ENCODE peak calls at places on chromosomes 2 and 18, in seven cellular contexts. M, X, L, B, Q, V and J are unnamed samples.

GRCh38 chr18:22731398-22731797 is 201.7 kb upstream of the RBBP8 start:
- ATAC-seq in Q (no peak), B (no peak), L (no peak), X (no peak), M (no peak), V (no peak), J (no peak)

GRCh38 chr18:36583155-36583745 is 245.6 kb downstream of the TPGS2 start:
- ATAC-seq in Q (no peak), B (no peak), V (no peak), X (no peak), M (no peak), L (no peak), J (no peak)

GRCh38 chr18:26642461-26643348 is 94.4 kb upstream of the KCTD1 start:
- ATAC-seq in M (no peak), B (no peak), L (no peak), Q (no peak), X (no peak), V (no peak), J (no peak)

GRCh38 chr2:208127090-208127489 is 2.5 kb downstream of the CRYGC start:
- ATAC-seq in L (no peak), Q (no peak), M (no peak), B (no peak), X (no peak), V (no peak), J (no peak)

GRCh38 chr18:72160504-72161445 is 383.4 kb downstream of the CBLN2 start:
- ATAC-seq in L (no peak), Q (no peak), V (no peak), M (no peak), B (no peak), X (no peak), J (no peak)

GRCh38 chr18:54206447-54206846 is 18.0 kb downstream of the MBD2 start:
- ATAC-seq in L (no peak), X (no peak), M (no peak), Q (no peak), V (no peak), B (no peak), J (no peak)

GRCh38 chr2:3142210-3142609 is 235.4 kb downstream of the EIPR1 start:
- ATAC-seq in B (no peak), Q (no peak), M (no peak), V (no peak), L (no peak), X (no peak), J (no peak)

GRCh38 chr18:2281523-2282199 is 289.6 kb downstream of the METTL4 start:
- ATAC-seq in L (no peak), V (no peak), Q (no peak), B (no peak), X (no peak), M (no peak), J (no peak)

GRCh38 chr2:122883849-122884248 is 1128.4 kb downstream of the TSN start:
- ATAC-seq in M (no peak), X (no peak), L (no peak), V (no peak), B (no peak), Q (no peak), J (no peak)

GRCh38 chr2:120346667-120347358 is 877 bp downstream of the INHBB start:
- ATAC-seq in Q (no peak), L (no peak), M (peak), X (no peak), B (no peak), V (no peak), J (no peak)

GRCh38 chr2:161995553-161996016 is 78.4 kb downstream of the DPP4 start:
- ATAC-seq in V (no peak), B (no peak), Q (no peak), L (no peak), X (peak), M (no peak), J (no peak)

GRCh38 chr18:58140366-58141325 is 96.6 kb downstream of the NEDD4L start:
- ATAC-seq in L (no peak), Q (no peak), B (peak), V (peak), M (no peak), X (peak), J (no peak)

GRCh38 chr18:22346968-22347611 is 70.6 kb downstream of the CTAGE1 start:
- ATAC-seq in Q (peak), B (peak), X (peak), L (no peak), V (peak), M (peak), J (peak)

GRCh38 chr2:43207553-43208300 is 18.7 kb downstream of the ZFP36L2 start:
- ATAC-seq in Q (peak), B (no peak), M (no peak), L (peak), X (peak), V (no peak), J (no peak)

GRCh38 chr2:39925312-39925711 is 146.3 kb upstream of the THUMPD2 start:
- ATAC-seq in B (no peak), V (no peak), Q (no peak), L (no peak), M (no peak), X (no peak), J (no peak)

GRCh38 chr18:55014095-55014494 is 54.8 kb upstream of the CCDC68 start:
- ATAC-seq in X (no peak), Q (no peak), B (no peak), L (no peak), M (no peak), V (no peak), J (no peak)

GRCh38 chr2:76283355-76283754 is 572.6 kb upstream of the GCFC2 start:
- ATAC-seq in B (no peak), L (no peak), M (no peak), X (peak), Q (no peak), V (no peak), J (no peak)

GRCh38 chr2:23452853-23453420 is 68.0 kb downstream of the KLHL29 start:
- ATAC-seq in Q (no peak), L (no peak), X (no peak), M (no peak), B (no peak), V (no peak), J (peak)

GRCh38 chr2:63981702-63982103 is 37.5 kb downstream of the VPS54 start:
- ATAC-seq in L (no peak), V (no peak), Q (no peak), M (no peak), B (no peak), X (peak), J (no peak)

GRCh38 chr2:101327863-101328394 is 19.4 kb upstream of the RNF149 start:
- ATAC-seq in L (no peak), V (no peak), M (no peak), Q (peak), B (peak), X (no peak), J (no peak)

GRCh38 chr2:9165625-9166024 is 41.0 kb upstream of the ASAP2 start:
- ATAC-seq in Q (peak), V (peak), X (peak), B (no peak), M (peak), L (no peak), J (peak)

GRCh38 chr2:6791682-6792081 is 74.0 kb downstream of the CMPK2 start:
- ATAC-seq in V (no peak), Q (peak), X (peak), L (peak), B (no peak), M (no peak), J (no peak)

GRCh38 chr2:126698991-126699390 is 43.0 kb downstream of the GYPC start:
- ATAC-seq in V (no peak), X (no peak), L (no peak), Q (no peak), B (no peak), M (no peak), J (no peak)

GRCh38 chr2:18526429-18526828 is 34.0 kb downstream of the RDH14 start:
- ATAC-seq in X (no peak), V (peak), Q (no peak), L (no peak), M (no peak), B (no peak), J (no peak)

GRCh38 chr2:6325616-6326015 is 540.1 kb downstream of the CMPK2 start:
- ATAC-seq in X (no peak), V (no peak), L (no peak), Q (no peak), B (no peak), M (no peak), J (no peak)

GRCh38 chr2:104654813-104655212 is 199.1 kb upstream of the POU3F3 start:
- ATAC-seq in X (no peak), M (no peak), V (peak), B (peak), L (no peak), Q (no peak), J (peak)

GRCh38 chr2:24330161-24330560 is 30.2 kb downstream of the ITSN2 start:
- ATAC-seq in Q (no peak), M (no peak), X (no peak), V (no peak), L (no peak), B (no peak), J (no peak)

GRCh38 chr2:161415041-161415440 is 1.1 kb upstream of the TBR1 start:
- ATAC-seq in X (peak), B (no peak), V (no peak), Q (no peak), L (no peak), M (no peak), J (no peak)

GRCh38 chr18:464311-464659 is 36.2 kb downstream of the COLEC12 start:
- ATAC-seq in B (no peak), V (peak), M (no peak), X (no peak), Q (no peak), L (no peak), J (peak)

GRCh38 chr2:192696857-192697256 is 502.1 kb upstream of the TMEFF2 start:
- ATAC-seq in V (no peak), L (no peak), B (no peak), M (no peak), X (no peak), Q (no peak), J (no peak)

GRCh38 chr2:27291865-27292264 is 9.6 kb downstream of the TRIM54 start:
- ATAC-seq in X (peak), Q (peak), L (peak), V (peak), B (no peak), M (no peak), J (no peak)

GRCh38 chr2:215511454-215512346 is 75.8 kb upstream of the FN1 start:
- ATAC-seq in M (no peak), V (no peak), B (no peak), X (peak), L (no peak), Q (no peak), J (no peak)

GRCh38 chr2:19982268-19982667 is 7.6 kb downstream of the WDR35 start:
- ATAC-seq in V (no peak), X (no peak), L (no peak), M (peak), B (no peak), Q (no peak), J (no peak)

GRCh38 chr18:2139676-2140075 is 431.6 kb downstream of the METTL4 start:
- ATAC-seq in V (no peak), Q (peak), X (no peak), M (no peak), L (no peak), B (no peak), J (no peak)

GRCh38 chr2:195695002-195695631 is 38.1 kb downstream of the SLC39A10 start:
- ATAC-seq in Q (no peak), B (no peak), L (no peak), X (no peak), V (no peak), M (no peak), J (no peak)

GRCh38 chr2:64454316-64455030 is 511 bp downstream of the LGALSL start:
- ATAC-seq in Q (peak), V (peak), M (peak), X (peak), L (peak), B (peak), J (peak)

GRCh38 chr2:208092093-208092832 is 32.1 kb downstream of the CRYGD start:
- ATAC-seq in X (no peak), L (no peak), Q (no peak), V (no peak), B (no peak), M (peak), J (no peak)

DNA sequence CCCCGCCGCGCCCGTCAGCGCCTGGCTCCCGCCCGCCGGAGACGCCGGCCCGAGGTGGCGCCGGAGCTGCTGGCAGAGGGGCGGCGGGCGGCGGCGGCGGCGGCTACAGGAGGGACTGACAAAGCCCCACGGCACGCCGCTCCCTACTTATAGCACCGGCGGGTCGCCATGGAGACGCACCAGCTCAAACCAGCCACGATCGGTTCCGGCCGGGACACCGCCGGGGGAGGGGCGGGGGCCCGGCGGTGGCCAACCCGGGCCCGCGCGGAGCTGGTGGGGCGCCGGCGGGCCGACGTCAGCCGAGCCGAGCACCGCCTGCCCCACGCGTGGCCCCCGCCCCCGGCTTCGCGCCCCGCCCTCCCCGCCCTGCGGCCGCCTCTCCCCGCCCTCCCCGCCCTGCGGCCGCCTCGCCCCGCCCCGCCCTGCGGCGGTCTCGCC is at the start of gene ODC1:
- ATAC-seq in Q (peak), X (peak), L (peak), M (peak), B (peak), V (peak), J (peak)
- TF ChIP-seq POLR2A in Q (peak), X (no peak), L (peak), M (peak), B (peak), V (no peak), J (no peak)

DNA sequence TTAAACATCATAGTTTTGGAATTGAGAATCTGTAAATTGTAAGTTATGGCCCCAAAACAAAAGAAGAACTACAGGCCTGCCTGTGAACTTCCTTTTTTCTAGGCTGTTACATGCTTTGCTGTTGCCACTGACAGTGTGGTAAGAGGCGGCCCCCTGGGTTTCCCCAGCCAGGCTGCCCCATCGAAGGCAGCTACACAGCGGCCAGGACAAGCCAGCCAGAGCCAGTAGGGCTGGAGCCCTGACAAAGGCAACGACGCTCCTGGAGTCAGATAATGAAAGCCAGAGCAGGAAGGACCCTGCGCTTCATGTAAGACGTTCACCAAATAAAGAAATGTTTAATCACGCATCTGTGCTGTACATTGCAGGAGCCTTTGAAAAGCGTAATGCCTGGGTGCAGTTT is 55.0 kb downstream of the ANKRD44 start:
- ATAC-seq in M (peak), V (peak), B (peak), X (peak), Q (no peak), L (no peak), J (peak)
- TF ChIP-seq POLR2A in M (no peak), V (no peak), B (no peak), X (no peak), Q (no peak), L (no peak), J (no peak)

GRCh38 chr2:75140288-75140687 is 59.0 kb downstream of the TACR1 start:
- ATAC-seq in L (no peak), B (no peak), V (no peak), X (no peak), Q (no peak), M (no peak), J (no peak)
- TF ChIP-seq POLR2A in L (no peak), B (no peak), V (no peak), X (no peak), Q (no peak), M (no peak), J (no peak)

DNA sequence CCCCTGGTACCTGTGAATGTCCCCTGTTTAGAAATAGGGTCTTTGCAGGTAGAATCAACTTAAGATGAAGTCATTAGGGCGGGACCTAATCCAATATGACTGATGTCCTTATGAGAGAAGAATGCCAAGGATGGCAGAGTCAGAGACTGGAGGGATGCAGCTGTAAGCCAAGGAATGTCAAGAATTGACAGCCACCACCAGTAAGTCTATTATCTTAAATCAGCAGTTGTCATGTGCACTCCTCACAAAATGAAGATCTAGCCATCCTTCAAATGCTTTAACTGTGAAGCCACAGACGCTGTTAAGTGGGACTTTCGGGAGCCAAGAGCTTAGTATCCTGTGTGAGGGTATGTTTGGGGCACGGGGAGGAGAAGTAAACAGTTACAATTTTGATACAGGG is 83.2 kb downstream of the ITGA4 start:
- ATAC-seq in L (no peak), V (no peak), X (no peak), B (no peak), Q (no peak), M (no peak), J (no peak)
- TF ChIP-seq POLR2A in L (no peak), V (no peak), X (no peak), B (no peak), Q (no peak), M (no peak), J (no peak)

GRCh38 chr2:25824216-25824615 is 54.1 kb downstream of the ASXL2 start:
- ATAC-seq in Q (no peak), M (no peak), X (no peak), B (no peak), L (no peak), V (no peak), J (no peak)

GRCh38 chr2:25825238-25825637 is 53.0 kb downstream of the ASXL2 start:
- ATAC-seq in B (no peak), L (no peak), M (no peak), X (no peak), Q (no peak), V (no peak), J (no peak)

GRCh38 chr2:25824718-25825117 is 53.6 kb downstream of the ASXL2 start:
- ATAC-seq in X (no peak), Q (no peak), M (no peak), B (no peak), L (no peak), V (no peak), J (no peak)

GRCh38 chr2:25821225-25822056 is 56.8 kb downstream of the ASXL2 start:
- ATAC-seq in B (no peak), V (no peak), Q (no peak), M (no peak), X (no peak), L (no peak), J (no peak)

DNA sequence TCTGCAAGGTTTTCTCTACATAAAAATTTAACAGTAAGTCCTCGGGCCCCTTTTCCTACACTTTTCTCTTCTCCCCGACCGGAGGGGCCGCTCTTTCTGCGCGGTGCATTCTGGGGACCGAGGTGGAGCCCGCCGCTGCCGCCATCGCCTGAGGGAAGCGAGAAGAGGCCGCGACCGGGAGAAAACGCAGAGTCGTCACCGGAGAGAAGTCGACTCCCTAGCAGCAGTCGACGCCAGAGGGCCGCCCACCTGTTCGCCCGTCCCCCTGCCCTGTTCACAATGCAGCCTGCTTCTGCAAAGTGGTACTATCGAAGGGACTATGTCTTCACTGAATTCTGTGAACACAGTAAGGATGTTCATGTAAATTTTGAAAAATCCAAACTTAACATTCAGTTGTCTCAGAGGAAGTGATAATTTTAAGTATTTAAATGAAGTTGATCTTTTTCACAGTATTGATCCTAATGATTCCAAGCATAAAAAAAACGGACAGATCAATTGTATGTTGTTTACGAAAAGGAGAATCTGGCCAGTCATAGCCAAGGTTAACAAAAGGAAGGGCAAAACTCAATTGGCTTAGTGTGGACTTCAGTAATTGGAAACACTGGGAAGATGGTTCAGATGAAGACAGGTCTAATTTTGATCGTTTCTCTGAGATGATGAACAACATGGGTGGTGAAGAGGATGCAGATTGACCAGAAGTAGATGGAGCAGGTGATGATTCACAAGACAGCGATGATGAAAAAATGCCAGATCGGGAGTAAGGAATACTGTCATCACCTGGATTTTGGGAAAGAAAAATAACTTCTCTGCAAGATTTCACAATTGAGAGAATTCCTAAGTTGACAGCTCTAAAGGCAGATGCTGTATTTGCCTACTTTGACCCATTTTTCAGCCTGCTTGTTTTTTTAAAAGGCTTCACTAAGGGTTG is 55.8 kb downstream of the ASXL2 start:
- ATAC-seq in V (peak), M (no peak), X (no peak), Q (no peak), B (no peak), L (peak), J (peak)
- TF ChIP-seq POLR2A in V (no peak), M (no peak), X (no peak), Q (no peak), B (no peak), L (peak), J (no peak)